ENCODE peak calls at places on chromosomes 5 and 9, in nine cellular contexts. I, T, E, M, W, L, Y, G and K are unnamed samples.

GRCh38 chr9:90053027-90053426 is 448.2 kb downstream of the GADD45G start:
- DNase-seq in I (no peak), T (no peak), E (no peak), M (no peak), W (no peak), L (peak; percentile 39), Y (no peak), G (no peak), K (no peak)

GRCh38 chr5:137273511-137273910 is 225.6 kb downstream of the SPOCK1 start:
- DNase-seq in I (no peak), T (no peak), E (peak; percentile 44), M (no peak), W (no peak), L (no peak), Y (no peak), G (no peak), K (no peak)

GRCh38 chr5:127665641-127666040 is 16.8 kb downstream of the CTXN3 start:
- DNase-seq in I (no peak), T (no peak), E (no peak), M (no peak), W (no peak), L (no peak), Y (no peak), G (no peak), K (peak; percentile 20)

GRCh38 chr5:42680035-42680434 is 76.6 kb upstream of the CCDC152 start:
- DNase-seq in I (no peak), T (no peak), E (peak; percentile 66), M (no peak), W (no peak), L (no peak), Y (no peak), G (no peak), K (no peak)

GRCh38 chr5:154196955-154197652 is 6.6 kb downstream of the GALNT10 start:
- DNase-seq in I (no peak), T (no peak), E (peak; percentile 62), M (no peak), W (no peak), L (peak; percentile 27), Y (no peak), G (no peak), K (peak; percentile 71)

GRCh38 chr5:71782771-71783770 is 64.0 kb downstream of the CARTPT start:
- DNase-seq in I (peak; percentile 70), T (no peak), E (peak; percentile 74), M (peak; percentile 74), W (peak; percentile 84), L (peak; percentile 87), Y (peak; percentile 55), G (peak; percentile 51), K (peak; percentile 79)

GRCh38 chr9:78903581-78903980 is 606.7 kb downstream of the PSAT1 start:
- DNase-seq in I (no peak), T (no peak), E (peak; percentile 17), M (no peak), W (no peak), L (no peak), Y (no peak), G (no peak), K (no peak)

GRCh38 chr9:89153618-89154017 is 25.0 kb downstream of the SHC3 start:
- DNase-seq in I (no peak), T (no peak), E (peak; percentile 69), M (no peak), W (no peak), L (no peak), Y (no peak), G (no peak), K (peak; percentile 31)

GRCh38 chr9:137049544-137050449 is 3.8 kb upstream of the NPDC1 start:
- DNase-seq in I (no peak), T (no peak), E (peak; percentile 24), M (peak; percentile 82), W (peak; percentile 62), L (peak; percentile 84), Y (peak; percentile 62), G (peak; percentile 31), K (peak; percentile 44)

GRCh38 chr9:129594632-129595031 is 26.3 kb downstream of the C9orf50 start:
- DNase-seq in I (no peak), T (no peak), E (no peak), M (no peak), W (no peak), L (no peak), Y (no peak), G (no peak), K (no peak)

GRCh38 chr9:27457445-27457844 is 66.6 kb upstream of the IFNK start:
- DNase-seq in I (no peak), T (no peak), E (no peak), M (peak; percentile 83), W (peak; percentile 40), L (no peak), Y (no peak), G (no peak), K (no peak)

GRCh38 chr5:28708472-28708871 is 1670.1 kb upstream of the CDH9 start:
- DNase-seq in I (no peak), T (no peak), E (no peak), M (no peak), W (no peak), L (no peak), Y (no peak), G (no peak), K (no peak)

GRCh38 chr5:137866541-137867388 is 895 bp upstream of the MYOT start:
- DNase-seq in I (no peak), T (no peak), E (no peak), M (no peak), W (no peak), L (no peak), Y (no peak), G (no peak), K (no peak)

DNA sequence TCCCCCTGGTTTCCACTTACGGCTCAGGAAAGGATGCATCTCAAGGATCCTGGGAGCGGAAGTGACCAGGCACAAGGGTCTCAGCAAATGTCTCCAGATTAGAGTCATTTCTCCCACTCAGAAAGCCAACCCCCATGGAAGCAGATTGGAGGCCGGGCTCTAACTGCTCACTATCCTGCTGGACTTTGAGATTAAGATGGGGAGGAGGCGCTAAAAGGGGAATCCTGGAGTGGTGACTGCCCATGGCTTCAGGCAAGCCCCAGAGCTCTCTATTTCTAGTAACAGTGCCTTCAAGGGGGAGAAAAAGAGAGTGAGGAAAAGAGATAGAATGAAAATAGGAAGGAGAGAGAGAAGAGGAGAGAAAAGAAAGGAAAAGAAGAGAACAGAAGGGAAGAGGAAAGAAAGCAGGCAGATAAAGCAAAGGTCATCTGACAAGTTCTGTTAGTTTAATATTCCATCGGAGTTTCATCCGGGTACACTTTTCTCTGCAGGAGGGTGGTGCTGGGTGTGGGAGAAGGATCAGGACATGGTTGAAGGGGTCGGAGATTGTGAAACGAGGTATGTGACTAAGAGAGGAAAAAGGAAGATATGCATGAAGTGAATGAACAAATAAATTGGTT is at the start of gene AGXT2:
- DNase-seq in I (no peak), T (no peak), E (no peak), M (no peak), W (no peak), L (no peak), Y (peak; percentile 34), G (no peak), K (no peak)
- H3K4me3 ChIP-seq in I (no peak within 1 kb of the TSS), T (no peak within 1 kb of the TSS), E (no peak within 1 kb of the TSS), M (no peak within 1 kb of the TSS), W (no peak within 1 kb of the TSS), L (no peak within 1 kb of the TSS), Y (peak within 1 kb of the TSS; percentile 66), G (no peak within 1 kb of the TSS), K (no peak within 1 kb of the TSS)

DNA sequence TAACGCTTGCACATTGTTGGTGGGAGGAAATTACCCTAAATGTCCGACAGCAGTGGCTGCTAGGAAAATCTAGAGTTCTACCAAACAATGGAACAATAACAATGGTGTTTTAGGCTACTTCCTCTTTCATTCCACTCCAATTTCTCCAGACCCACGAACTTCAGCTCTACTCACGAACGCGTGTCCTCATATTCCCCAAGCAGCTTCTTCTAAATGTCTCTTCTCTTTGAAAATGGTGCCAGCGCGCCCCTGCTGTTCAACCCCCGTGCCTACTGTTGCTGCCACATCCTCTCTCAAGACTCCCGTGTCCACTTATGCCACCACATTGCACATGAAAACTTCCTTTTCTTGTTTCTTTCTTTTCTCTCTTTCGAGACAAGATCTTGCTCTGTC is 25.6 kb downstream of the OR2V2 start:
- DNase-seq in I (no peak), T (no peak), E (no peak), M (no peak), W (no peak), L (no peak), Y (no peak), G (peak; percentile 37), K (peak; percentile 75)
- TF ChIP-seq CTCF in I (no peak), T (no peak), E (no peak), M (no peak), W (peak; percentile 22), L (peak; percentile 30), Y (no peak), G (no peak), K (peak; percentile 69)

GRCh38 chr9:121550041-121550440 is 50.4 kb upstream of the GGTA1 start:
- DNase-seq in I (no peak), T (no peak), E (no peak), M (no peak), W (no peak), L (no peak), Y (no peak), G (no peak), K (no peak)
- H3K4me3 ChIP-seq in I (no peak overlapping the region), T (no peak overlapping the region), E (no peak overlapping the region), M (no peak overlapping the region), W (no peak overlapping the region), L (no peak overlapping the region), Y (no peak overlapping the region), G (no peak overlapping the region), K (no peak overlapping the region)

DNA sequence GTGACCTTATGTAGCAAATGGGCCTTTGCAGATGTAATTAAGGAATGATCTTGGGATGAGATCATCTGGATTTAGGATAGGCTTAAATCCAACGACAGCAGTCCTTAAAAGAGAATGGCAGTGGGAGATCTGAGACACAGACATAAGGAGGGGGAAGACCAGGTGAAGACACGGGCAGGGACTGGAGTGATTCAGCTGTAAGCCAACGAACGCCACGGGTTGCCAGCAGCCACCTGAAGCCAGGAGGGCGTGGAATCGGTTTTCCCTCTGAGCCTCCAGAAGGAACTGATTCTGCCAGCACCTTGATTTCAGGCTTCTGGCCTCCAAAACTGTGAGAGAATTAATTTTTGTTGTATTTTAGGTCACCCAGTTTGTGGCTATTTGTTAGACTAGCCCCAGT is 218.6 kb upstream of the ANKRD55 start:
- DNase-seq in I (no peak), T (no peak), E (no peak), M (no peak), W (no peak), L (no peak), Y (no peak), G (no peak), K (no peak)
- TF ChIP-seq CTCF in I (no peak), T (no peak), E (no peak), M (no peak), W (no peak), L (no peak), Y (no peak), G (no peak), K (no peak)

GRCh38 chr5:121910036-121910435 is 51.7 kb upstream of the SRFBP1 start:
- DNase-seq in I (no peak), T (no peak), E (no peak), M (no peak), W (no peak), L (no peak), Y (no peak), G (no peak), K (no peak)
- H3K4me3 ChIP-seq in I (no peak overlapping the region), T (no peak overlapping the region), E (no peak overlapping the region), M (no peak overlapping the region), W (no peak overlapping the region), L (no peak overlapping the region), Y (no peak overlapping the region), G (no peak overlapping the region), K (no peak overlapping the region)

GRCh38 chr5:79774171-79774854 is 84.7 kb downstream of the CMYA5 start:
- DNase-seq in I (no peak), T (no peak), E (peak; percentile 24), M (no peak), W (peak; percentile 23), L (peak; percentile 30), Y (peak; percentile 50), G (no peak), K (peak; percentile 28)
- TF ChIP-seq CTCF in I (no peak), T (peak; percentile 32), E (peak; percentile 39), M (no peak), W (peak; percentile 35), L (peak; percentile 46), Y (peak; percentile 70), G (no peak), K (peak; percentile 40)